ENCODE peak calls at places on chromosomes 12 and 14, in nine cellular contexts. T is GM04504; Q is endothelial cell; K is RWPE1; P is Peyer's patch; E is WTC11; G is NCI-H1092; S is activated T-cell treated with anti-CD3 and anti-CD28 coated beads, Interleukin-2, amount 50 U/mL, for 24 hours; D is mucosa of gallbladder. A is an unnamed sample.

GRCh38 chr14:64232095-64232830 is 61.9 kb downstream of the ESR2 start:
- DNase-seq in D (no peak), T (no peak), S (no peak), K (no peak), E (no peak), Q (no peak), P (no peak), G (no peak), A (peak)

GRCh38 chr14:43475762-43476161 is 1031.3 kb downstream of the FSCB start:
- DNase-seq in T (no peak), E (no peak), P (no peak), S (no peak), Q (no peak), D (no peak), K (peak), G (no peak), A (no peak)

GRCh38 chr14:105315211-105315721 is 718 bp downstream of the PACS2 start:
- DNase-seq in E (peak), G (no peak), S (peak), K (peak), P (peak), D (peak), T (no peak), Q (peak), A (no peak)

GRCh38 chr12:11882301-11883019 is 188.3 kb upstream of the BCL2L14 start:
- DNase-seq in Q (no peak), S (no peak), E (no peak), P (no peak), G (no peak), T (no peak), K (no peak), D (peak), A (no peak)

GRCh38 chr14:100533647-100534485 is 53.4 kb downstream of the BEGAIN start:
- DNase-seq in Q (no peak), K (no peak), S (peak), D (peak), P (peak), G (no peak), E (peak), T (no peak), A (peak)

GRCh38 chr14:52700701-52701172 is 5.4 kb upstream of the ERO1A start:
- DNase-seq in D (no peak), P (no peak), Q (no peak), T (no peak), K (peak), G (no peak), E (no peak), S (no peak), A (no peak)

GRCh38 chr14:95077380-95077779 is 79.9 kb downstream of the DICER1 start:
- DNase-seq in D (no peak), Q (no peak), E (no peak), S (no peak), G (no peak), K (no peak), T (no peak), P (no peak), A (no peak)

GRCh38 chr12:56348776-56349175 is 10.1 kb downstream of the IL23A start:
- DNase-seq in Q (no peak), P (no peak), K (no peak), D (no peak), T (no peak), E (no peak), G (no peak), S (no peak), A (no peak)

GRCh38 chr14:50961606-50962259 is 17.4 kb upstream of the PYGL start:
- DNase-seq in T (peak), E (no peak), D (no peak), K (peak), P (no peak), S (no peak), Q (no peak), G (no peak), A (no peak)

GRCh38 chr12:104551313-104551931 is 94.7 kb downstream of the CHST11 start:
- DNase-seq in Q (no peak), G (no peak), P (no peak), S (no peak), K (no peak), E (no peak), T (no peak), D (no peak), A (no peak)

GRCh38 chr12:1319215-1319614 is 275.2 kb downstream of the FBXL14 start:
- DNase-seq in K (no peak), D (no peak), G (no peak), S (no peak), Q (no peak), E (no peak), P (no peak), T (peak), A (no peak)

GRCh38 chr14:96255501-96256366 is at the start of gene BDKRB1:
- DNase-seq in P (peak), E (no peak), D (peak), T (peak), K (peak), Q (no peak), G (no peak), S (no peak), A (no peak)

GRCh38 chr12:114733919-114734318 is 49.9 kb upstream of the TBX3 start:
- DNase-seq in P (no peak), K (no peak), S (no peak), D (no peak), T (no peak), G (no peak), E (no peak), Q (no peak), A (no peak)

GRCh38 chr12:131621701-131622421 is 89.0 kb upstream of the SFSWAP start:
- DNase-seq in G (no peak), K (no peak), T (no peak), E (no peak), Q (no peak), P (peak), S (no peak), D (no peak), A (no peak)

GRCh38 chr12:109053382-109054123 is 1.2 kb downstream of the USP30 start:
- DNase-seq in E (no peak), T (no peak), K (peak), P (no peak), Q (no peak), G (no peak), S (peak), D (no peak), A (peak)

GRCh38 chr12:51823875-51824565 is 24.5 kb downstream of the FIGNL2 start:
- DNase-seq in D (peak), P (no peak), E (no peak), Q (peak), T (no peak), S (no peak), G (no peak), K (peak), A (no peak)

GRCh38 chr14:28707814-28708213 is 58.8 kb upstream of the FOXG1 start:
- DNase-seq in P (no peak), T (peak), Q (no peak), E (no peak), G (no peak), D (no peak), K (peak), S (no peak), A (no peak)

GRCh38 chr12:91074068-91074819 is 16.4 kb upstream of the KERA start:
- DNase-seq in D (no peak), Q (no peak), S (no peak), E (no peak), K (no peak), T (no peak), P (no peak), G (no peak), A (no peak)

GRCh38 chr14:32075636-32076277 is 1.3 kb upstream of the ARHGAP5 start:
- DNase-seq in P (no peak), K (peak), D (peak), T (peak), E (peak), Q (no peak), S (no peak), G (no peak), A (peak)

GRCh38 chr12:113087193-113087592 is 30.7 kb downstream of the DTX1 start:
- DNase-seq in T (no peak), K (no peak), G (no peak), D (no peak), P (no peak), S (peak), Q (no peak), E (no peak), A (no peak)

GRCh38 chr12:86445361-86445760 is 189.2 kb upstream of the MGAT4C start:
- DNase-seq in T (no peak), P (no peak), E (no peak), D (no peak), Q (no peak), G (no peak), K (no peak), S (no peak), A (no peak)

GRCh38 chr14:63229330-63230059 is 25.3 kb downstream of the RHOJ start:
- DNase-seq in P (no peak), K (no peak), Q (no peak), S (no peak), G (no peak), E (no peak), D (no peak), T (no peak), A (no peak)

GRCh38 chr14:57057803-57058202 is 210.9 kb downstream of the EXOC5 start:
- DNase-seq in Q (no peak), G (peak), S (no peak), T (no peak), K (no peak), P (no peak), D (no peak), E (no peak), A (no peak)

GRCh38 chr12:27015730-27016076 is 1.5 kb upstream of the TM7SF3 start:
- DNase-seq in K (peak), P (no peak), E (no peak), T (no peak), G (no peak), Q (no peak), S (no peak), D (no peak), A (peak)

GRCh38 chr12:53065975-53066593 is 13.1 kb downstream of the SPRYD3 start:
- DNase-seq in T (peak), K (peak), G (peak), P (peak), E (peak), Q (peak), D (peak), S (peak), A (peak)

A was measured in GM20000.